ENCODE peak calls at places on chromosomes 11 and 22, in five cellular contexts. O is uterus, E is A549, L is ovary, J is suprapubic skin. W is an unnamed sample.

GRCh38 chr11:125369808-125370207 is 126.3 kb downstream of the FEZ1 start:
- DNase-seq in O (no peak), J (no peak), E (no peak), L (no peak), W (no peak)

GRCh38 chr22:47309946-47310345 is 547.5 kb downstream of the TBC1D22A start:
- DNase-seq in O (no peak), J (peak; percentile 29), E (no peak), L (no peak), W (no peak)

GRCh38 chr11:10796191-10796590 is 12.5 kb downstream of the EIF4G2 start:
- DNase-seq in J (no peak), L (no peak), O (no peak), E (no peak), W (no peak)

GRCh38 chr11:73234403-73235181 is 16.5 kb downstream of the P2RY2 start:
- DNase-seq in E (no peak), J (no peak), O (no peak), L (peak; percentile 32), W (no peak)

GRCh38 chr22:34414467-34415440 is 494.5 kb upstream of the LARGE1 start:
- DNase-seq in O (no peak), E (peak; percentile 1), J (no peak), L (no peak), W (peak; percentile 69)

GRCh38 chr22:31142285-31142684 is 2.0 kb upstream of the PLA2G3 start:
- DNase-seq in J (no peak), O (no peak), L (no peak), E (no peak), W (no peak)

GRCh38 chr11:33703771-33704170 is 3.1 kb upstream of the C11orf91 start:
- DNase-seq in L (no peak), O (peak; percentile 50), J (no peak), E (no peak), W (no peak)

GRCh38 chr11:130776044-130776390 is 140.3 kb downstream of the SNX19 start:
- DNase-seq in J (no peak), O (no peak), E (no peak), L (no peak), W (no peak)

GRCh38 chr11:72274435-72274834 is 30.5 kb upstream of the PHOX2A start:
- DNase-seq in E (no peak), O (no peak), J (no peak), L (no peak), W (no peak)

GRCh38 chr22:28949788-28950187 is 66.4 kb downstream of the ZNRF3 start:
- DNase-seq in J (no peak), O (no peak), L (no peak), E (no peak), W (no peak)

GRCh38 chr11:71433648-71434450 is 14.3 kb downstream of the DHCR7 start:
- DNase-seq in J (peak; percentile 90), O (no peak), L (peak; percentile 80), E (no peak), W (peak; percentile 83)

GRCh38 chr11:118437736-118438125 is 1.4 kb downstream of the KMT2A start:
- DNase-seq in O (peak; percentile 17), L (peak; percentile 52), J (no peak), E (no peak), W (peak; percentile 61)

GRCh38 chr11:6646040-6646439 is 9.6 kb downstream of the DCHS1 start:
- DNase-seq in E (no peak), J (no peak), L (peak; percentile 34), O (no peak), W (no peak)

GRCh38 chr11:84720706-84721402 is 906.3 kb downstream of the DLG2 start:
- DNase-seq in J (peak; percentile 78), L (peak; percentile 45), O (no peak), E (no peak), W (peak; percentile 57)

GRCh38 chr11:75000975-75001354 is 12.2 kb downstream of the NEU3 start:
- DNase-seq in L (no peak), E (no peak), O (no peak), J (no peak), W (no peak)

GRCh38 chr11:70055444-70055843 is 22.7 kb upstream of the ANO1 start:
- DNase-seq in E (no peak), L (no peak), O (no peak), J (no peak), W (no peak)

GRCh38 chr11:76054330-76054729 is 152.0 kb downstream of the WNT11 start:
- DNase-seq in J (no peak), E (no peak), L (no peak), O (no peak), W (no peak)

GRCh38 chr11:23924226-23924625 is 572.6 kb upstream of the LUZP2 start:
- DNase-seq in L (no peak), O (no peak), E (no peak), J (no peak), W (no peak)

GRCh38 chr22:50507991-50508884 is at the start of gene NCAPH2:
- DNase-seq in J (peak; percentile 98), O (peak; percentile 96), L (peak; percentile 98), E (peak; percentile 85), W (peak; percentile 98)

GRCh38 chr11:59754494-59754858 is 700 bp upstream of the STX3 start:
- DNase-seq in O (peak; percentile 21), J (no peak), L (no peak), E (no peak), W (no peak)

GRCh38 chr22:44351685-44352377 is 39.1 kb upstream of the SHISAL1 start:
- DNase-seq in L (peak; percentile 79), O (peak; percentile 89), E (peak; percentile 38), J (no peak), W (no peak)

GRCh38 chr11:17197431-17197898 is 10.3 kb downstream of the PIK3C2A start:
- DNase-seq in O (no peak), J (no peak), E (no peak), L (no peak), W (no peak)

GRCh38 chr22:22410121-22410520 is 98.4 kb downstream of the ZNF280B start:
- DNase-seq in J (no peak), O (no peak), L (peak; percentile 56), E (no peak), W (peak; percentile 37)

GRCh38 chr11:73387594-73388021 is 11.4 kb downstream of the RELT start:
- DNase-seq in O (no peak), E (no peak), L (no peak), J (no peak), W (no peak)

GRCh38 chr11:88807349-88807748 is 258.4 kb downstream of the GRM5 start:
- DNase-seq in O (no peak), J (no peak), E (no peak), L (no peak), W (no peak)

GRCh38 chr22:21447694-21448402 is 19.3 kb upstream of the TMEM191C start:
- DNase-seq in J (peak; percentile 73), E (no peak), O (peak; percentile 11), L (peak; percentile 26), W (no peak)

GRCh38 chr11:132234878-132235277 is 864.5 kb downstream of the NTM start:
- DNase-seq in J (no peak), L (no peak), E (no peak), O (no peak), W (no peak)

GRCh38 chr11:64880240-64881001 is 2.0 kb upstream of the EHD1 start:
- DNase-seq in O (no peak), E (no peak), L (no peak), J (no peak), W (no peak)

GRCh38 chr11:64878223-64878493 is 263 bp downstream of the EHD1 start:
- DNase-seq in E (no peak), O (no peak), L (no peak), J (no peak), W (no peak)

GRCh38 chr11:64879226-64879900 is 942 bp upstream of the EHD1 start:
- DNase-seq in J (no peak), L (no peak), E (no peak), O (no peak), W (peak; percentile 70)

GRCh38 chr11:64877390-64878222 is 815 bp downstream of the EHD1 start:
- DNase-seq in O (no peak), E (no peak), J (no peak), L (no peak), W (no peak)

GRCh38 chr11:64878494-64879225 is at the start of gene EHD1:
- DNase-seq in L (peak; percentile 99), O (peak; percentile 99), J (peak; percentile 100), E (peak; percentile 97), W (peak; percentile 99)
- TF ChIP-seq POLR2A in L (peak; percentile 92), O (peak; percentile 100), J (peak; percentile 92), E (peak; percentile 95), W (peak; percentile 100)

GRCh38 chr11:8794677-8795103 is 112.1 kb downstream of the RPL27A start:
- DNase-seq in L (no peak), O (no peak), J (peak; percentile 50), E (no peak), W (peak; percentile 78)
- TF ChIP-seq POLR2A in L (no peak), O (no peak), J (no peak), E (no peak), W (peak; percentile 59)

DNA sequence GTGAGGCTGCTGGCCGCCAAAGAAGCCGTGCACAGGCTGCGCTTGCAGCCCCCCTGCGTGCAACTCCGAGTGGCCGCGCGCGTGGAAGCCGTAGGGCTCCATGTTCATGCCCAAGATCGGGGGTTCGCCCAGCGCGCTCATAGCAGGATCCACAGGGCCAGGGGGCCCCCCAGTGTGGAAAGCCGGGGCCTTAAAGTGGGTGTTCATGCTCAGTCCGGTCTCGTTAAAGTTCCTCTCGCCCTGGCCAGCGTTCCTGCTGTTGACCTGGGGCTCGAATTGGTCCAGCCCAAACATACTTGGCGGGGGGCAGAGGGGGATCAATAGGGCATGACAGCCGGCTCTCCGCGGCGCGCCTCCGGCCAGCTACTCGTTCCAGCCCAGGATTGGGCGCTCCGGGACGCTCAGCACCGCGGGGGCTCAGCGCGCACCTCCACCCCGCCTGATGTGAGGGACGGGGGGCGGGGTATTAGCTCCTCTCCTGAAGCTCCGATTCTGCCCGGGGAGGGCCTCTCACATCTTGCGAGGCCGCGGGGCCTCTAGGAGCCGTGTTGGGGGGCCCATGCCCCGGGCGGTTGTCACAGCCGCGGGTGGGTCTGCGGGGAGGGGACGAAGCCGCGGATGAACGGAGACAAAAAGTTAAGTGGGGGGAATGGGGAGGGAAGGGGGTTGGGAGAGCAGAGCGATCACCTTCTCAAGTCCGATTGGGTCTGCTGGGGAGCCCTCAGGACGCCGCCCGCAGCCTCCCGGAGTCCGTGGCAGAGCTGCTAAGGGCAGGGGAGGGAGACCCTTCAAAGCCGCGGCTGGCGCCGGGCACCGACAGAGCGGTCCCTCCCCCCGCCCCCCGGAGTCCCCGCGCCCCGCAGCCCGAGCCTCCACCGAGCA is 1.1 kb downstream of the MN1 start:
- DNase-seq in O (peak; percentile 19), E (no peak), J (no peak), L (peak; percentile 69), W (no peak)
- TF ChIP-seq POLR2A in O (no peak), E (no peak), J (no peak), L (peak; percentile 6), W (no peak)

DNA sequence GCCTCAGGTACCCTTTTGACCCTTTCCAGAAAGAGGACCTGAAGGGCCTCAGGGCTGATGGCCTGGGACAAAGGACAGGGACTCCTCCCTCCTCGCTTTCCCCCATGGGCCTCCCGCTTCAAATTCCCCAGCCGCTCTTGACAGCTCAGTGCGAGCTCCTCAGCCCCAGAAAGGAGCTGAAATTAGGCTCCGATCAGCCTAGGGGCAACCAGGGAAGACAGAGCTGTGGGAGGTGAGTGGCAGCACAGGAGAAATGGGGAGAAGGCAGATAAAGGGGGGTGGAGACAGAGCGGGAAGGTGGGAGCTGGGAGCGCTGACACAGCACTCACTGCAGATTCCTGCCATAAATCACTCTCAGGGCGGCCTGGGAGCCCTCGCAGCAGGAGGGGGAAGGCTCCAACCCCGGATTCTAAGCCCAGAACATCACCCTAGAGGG is 41.1 kb downstream of the TRIM29 start:
- DNase-seq in J (no peak), E (no peak), O (peak; percentile 31), L (no peak), W (no peak)
- TF ChIP-seq POLR2A in J (no peak), E (no peak), O (no peak), L (no peak), W (no peak)